ENCODE peak calls at places on chromosomes 6 and 20, in four cellular contexts. G is natural killer cell, N is cardiac fibroblast, B is nephron progenitor cell. C is an unnamed sample.

GRCh38 chr6:42297661-42298060 is 80.0 kb upstream of the MRPS10 start:
- DNase-seq in G (no peak), N (no peak), B (no peak), C (no peak)

GRCh38 chr6:148251286-148251685 is 91.4 kb upstream of the SASH1 start:
- DNase-seq in G (no peak), N (peak; percentile 81), B (no peak), C (no peak)

GRCh38 chr20:13259921-13260320 is 38.8 kb downstream of the ISM1 start:
- DNase-seq in G (no peak), N (no peak), B (no peak), C (no peak)

GRCh38 chr6:47729019-47729418 is 30.6 kb downstream of the ADGRF4 start:
- DNase-seq in G (no peak), N (peak; percentile 63), B (no peak), C (no peak)

GRCh38 chr20:25039697-25040437 is 18.1 kb downstream of the ACSS1 start:
- DNase-seq in G (no peak), N (peak; percentile 76), B (no peak), C (peak; percentile 16)

GRCh38 chr20:36506253-36506652 is 35.1 kb upstream of the MYL9 start:
- DNase-seq in G (no peak), N (peak; percentile 29), B (no peak), C (no peak)

GRCh38 chr20:2210646-2211556 is 84.9 kb upstream of the TGM3 start:
- DNase-seq in G (no peak), N (peak; percentile 89), B (no peak), C (peak; percentile 94)

GRCh38 chr20:37328149-37328945 is 17.6 kb upstream of the SRC start:
- DNase-seq in G (no peak), N (no peak), B (no peak), C (peak; percentile 42)

GRCh38 chr20:44526129-44526528 is 4.3 kb upstream of the SERINC3 start:
- DNase-seq in G (no peak), N (peak; percentile 79), B (no peak), C (no peak)

GRCh38 chr6:45054610-45055009 is 273.5 kb upstream of the RUNX2 start:
- DNase-seq in G (no peak), N (no peak), B (no peak), C (no peak)

GRCh38 chr20:14446446-14446845 is 109.0 kb upstream of the FLRT3 start:
- DNase-seq in G (no peak), N (no peak), B (no peak), C (no peak)

GRCh38 chr6:149457316-149457884 is 27.4 kb downstream of the ZC3H12D start:
- DNase-seq in G (no peak), N (no peak), B (no peak), C (no peak)

GRCh38 chr6:161540532-161540931 is 266.7 kb upstream of the AGPAT4 start:
- DNase-seq in G (no peak), N (no peak), B (no peak), C (no peak)

GRCh38 chr6:156854466-156855161 is 77.4 kb downstream of the ARID1B start:
- DNase-seq in G (no peak), N (no peak), B (no peak), C (no peak)

DNA sequence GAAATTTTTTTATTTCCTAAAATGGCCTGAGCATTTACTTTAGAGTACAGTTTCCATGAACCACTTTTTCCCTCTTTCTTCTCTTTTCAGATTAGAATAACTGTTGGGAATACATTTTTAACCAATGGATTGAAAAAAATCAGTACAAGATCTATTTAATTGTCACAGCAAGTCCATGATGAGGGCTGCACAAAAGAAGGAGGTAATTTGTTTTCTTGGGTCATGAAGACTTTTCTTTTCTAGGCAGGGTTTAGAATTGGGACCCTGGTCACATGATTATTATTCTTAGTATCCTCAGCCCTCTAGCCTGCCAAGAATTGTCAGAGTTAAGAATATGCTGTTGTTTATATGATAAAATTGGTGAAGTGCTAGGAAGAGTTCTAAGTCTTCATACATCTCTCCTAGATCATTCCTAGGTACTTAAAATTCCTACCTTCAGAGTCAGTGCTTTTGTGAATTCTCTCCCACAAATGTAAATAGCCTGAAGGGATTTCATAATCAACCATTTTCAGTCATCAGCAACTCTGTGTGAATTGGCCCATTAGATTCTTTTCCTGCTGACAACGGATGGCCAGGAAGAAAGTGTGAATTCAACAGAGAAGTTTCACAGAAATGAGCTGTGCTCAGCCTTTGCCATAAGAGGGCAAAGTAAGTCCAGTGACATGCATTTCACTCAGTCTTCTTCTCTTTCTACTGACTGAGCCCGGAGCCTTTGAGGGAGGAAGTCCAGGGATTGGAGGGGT is 32.4 kb upstream of the TPBG start:
- DNase-seq in G (no peak), N (peak; percentile 59), B (no peak), C (no peak)
- TF ChIP-seq CTCF in G (no peak), N (peak; percentile 40), B (no peak), C (no peak)

GRCh38 chr6:163707385-163708355 is 293.2 kb downstream of the QKI start:
- DNase-seq in G (no peak), N (no peak), B (no peak), C (no peak)
- TF ChIP-seq CTCF in G (no peak), N (no peak), B (no peak), C (peak; percentile 34)

GRCh38 chr6:37741757-37742400 is 44.2 kb upstream of the MDGA1 start:
- DNase-seq in G (no peak), N (peak; percentile 20), B (peak; percentile 28), C (no peak)
- TF ChIP-seq CTCF in G (no peak), N (peak; percentile 54), B (peak; percentile 30), C (peak; percentile 23)

DNA sequence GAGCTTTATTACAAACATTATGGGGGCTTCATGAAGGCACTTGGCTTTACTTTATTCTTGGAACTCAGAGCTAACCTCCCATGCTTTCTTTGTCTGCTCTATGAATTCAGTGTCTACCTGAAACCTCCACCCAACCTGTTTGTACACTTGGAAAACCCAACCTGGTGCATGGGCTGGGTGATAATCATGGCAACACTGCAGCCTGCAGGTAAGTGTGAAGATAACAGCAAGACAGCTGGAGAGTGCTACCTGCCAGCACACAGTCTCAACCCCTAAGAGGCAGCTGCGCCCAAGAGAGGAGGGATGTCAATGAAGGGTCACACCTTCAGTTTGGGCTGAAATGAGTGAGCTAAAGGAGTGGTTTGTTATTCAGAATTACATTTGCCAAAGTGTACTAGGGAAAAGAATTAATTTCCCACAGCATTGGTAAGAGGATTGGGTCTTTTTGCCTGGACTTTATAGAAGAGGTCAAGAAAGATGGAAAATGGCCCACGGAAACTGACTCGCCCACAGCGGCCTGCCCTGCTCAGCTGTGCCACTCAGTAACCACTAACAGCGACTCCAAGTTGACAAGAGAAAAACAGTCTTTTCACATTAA is 24.4 kb downstream of the FOXQ1 start:
- DNase-seq in G (no peak), N (no peak), B (no peak), C (no peak)
- TF ChIP-seq CTCF in G (no peak), N (no peak), B (peak; percentile 18), C (no peak)

GRCh38 chr6:89059227-89059626 is 21.3 kb upstream of the PNRC1 start:
- DNase-seq in G (no peak), N (no peak), B (no peak), C (no peak)
- TF ChIP-seq CTCF in G (no peak), N (no peak), B (no peak), C (no peak)

DNA sequence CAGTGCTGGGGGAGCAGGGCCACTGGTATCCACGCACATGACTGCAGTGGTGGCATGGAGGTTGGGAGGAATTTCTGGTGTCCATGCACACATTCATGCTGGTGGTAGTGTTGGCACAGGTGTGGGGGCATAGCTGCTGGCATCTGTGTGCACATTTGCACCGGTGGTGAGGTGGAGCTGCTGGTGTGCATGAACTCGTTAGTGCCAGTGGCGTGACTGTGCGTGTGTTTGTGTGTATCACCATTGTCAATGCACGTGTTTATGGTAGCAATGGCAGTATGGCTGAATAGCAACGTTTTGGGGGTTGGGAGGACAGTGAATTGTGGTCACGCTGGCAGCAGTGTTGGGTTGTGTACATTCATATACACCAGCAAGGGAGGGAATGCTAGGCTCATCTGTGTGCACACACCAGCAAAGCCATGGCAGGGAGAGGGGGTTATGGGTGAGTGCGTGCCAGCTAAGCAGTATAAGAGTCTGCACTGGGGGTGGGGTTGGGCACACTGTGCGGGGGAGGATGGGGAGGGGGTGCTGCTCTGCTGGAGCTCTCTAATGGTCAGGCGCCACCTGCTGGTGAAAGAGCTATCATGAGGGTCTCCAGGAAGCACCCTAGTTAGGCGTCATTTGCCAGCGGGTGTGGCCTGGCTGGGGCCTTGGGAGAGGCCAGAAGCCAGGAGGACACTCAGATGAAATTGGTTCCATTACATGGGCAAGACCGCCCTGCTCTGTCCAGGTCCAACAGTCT is 626.1 kb upstream of the ID4 start:
- DNase-seq in G (no peak), N (no peak), B (peak; percentile 59), C (no peak)
- TF ChIP-seq CTCF in G (no peak), N (no peak), B (peak; percentile 35), C (peak; percentile 16)

C was measured in CD14-positive monocyte.